ENCODE peak calls at places on chromosomes 4 and X, in five cellular contexts. J is AG10803; Y is RPMI7951; R is activated CD4-positive, alpha-beta T cell treated with anti-CD3 and anti-CD28 coated beads, Interleukin-2, amount 10 ng/mL, durations not matched to agents 7 days and 5 days; S is dorsolateral prefrontal cortex. I is an unnamed sample.

GRCh38 chr4:10608501-10609219 is 75.9 kb downstream of the CLNK start:
- DNase-seq in J (no peak), Y (no peak), R (no peak), S (no peak), I (no peak)

GRCh38 chr4:113691676-113692075 is 69.9 kb downstream of the CAMK2D start:
- DNase-seq in J (no peak), Y (no peak), R (no peak), S (no peak), I (no peak)

GRCh38 chrX:107747596-107748161 is 27.9 kb downstream of the TSC22D3 start:
- DNase-seq in J (peak), Y (peak), R (no peak), S (no peak), I (no peak)

GRCh38 chr4:96916731-96917130 is 1076.8 kb downstream of the PDHA2 start:
- DNase-seq in J (no peak), Y (no peak), R (no peak), S (no peak), I (no peak)

GRCh38 chrX:107465932-107466620 is 16.6 kb downstream of the FRMPD3 start:
- DNase-seq in J (no peak), Y (no peak), R (no peak), S (no peak), I (no peak)

GRCh38 chr4:137892134-137892533 is 350.0 kb downstream of the SLC7A11 start:
- DNase-seq in J (peak), Y (peak), R (no peak), S (no peak), I (no peak)

GRCh38 chr4:37604464-37604863 is 81.7 kb downstream of the RELL1 start:
- DNase-seq in J (peak), Y (peak), R (no peak), S (no peak), I (no peak)

GRCh38 chr4:105978684-105979296 is 83.5 kb downstream of the NPNT start:
- DNase-seq in J (peak), Y (peak), R (no peak), S (no peak), I (no peak)

GRCh38 chr4:973431-974397 is at the start of gene DGKQ:
- DNase-seq in J (peak), Y (peak), R (peak), S (peak), I (peak)

GRCh38 chr4:9703391-9703790 is 78.0 kb upstream of the DRD5 start:
- DNase-seq in J (peak), Y (peak), R (peak), S (peak), I (peak)

GRCh38 chrX:75522565-75523411 is at the start of gene ZDHHC15:
- DNase-seq in J (peak), Y (peak), R (peak), S (peak), I (peak)

GRCh38 chrX:53188763-53189162 is 36.2 kb downstream of the KDM5C start:
- DNase-seq in J (no peak), Y (no peak), R (no peak), S (no peak), I (no peak)